ENCODE peak calls at places on chromosome 18, in six cellular contexts. One of them, this sample, is unnamed.

GRCh38 chr18:7904529-7904928 is 337.4 kb downstream of the PTPRM start:
- DNase-seq in bronchial epithelial cell: peak; percentile 64
- DNase-seq in HS-27A: peak; percentile 17
- DNase-seq in neural progenitor cell: no peak
- DNase-seq in omental fat pad: no peak
- DNase-seq in stimulated activated CD8-positive, alpha-beta memory T cell treated with anti-CD3 and anti-CD28 coated beads, Interleukin-4, amount 100 ng/mL, for 24 hours: no peak
- DNase-seq in this sample: peak; percentile 65

GRCh38 chr18:50806208-50806616 is 13.6 kb downstream of the MRO start:
- DNase-seq in stimulated activated CD8-positive, alpha-beta memory T cell treated with anti-CD3 and anti-CD28 coated beads, Interleukin-4, amount 100 ng/mL, for 24 hours: no peak
- DNase-seq in neural progenitor cell: no peak
- DNase-seq in HS-27A: no peak
- DNase-seq in omental fat pad: no peak
- DNase-seq in bronchial epithelial cell: no peak
- DNase-seq in this sample: no peak

GRCh38 chr18:37673196-37673595 is 107.6 kb upstream of the CELF4 start:
- DNase-seq in omental fat pad: no peak
- DNase-seq in HS-27A: no peak
- DNase-seq in bronchial epithelial cell: no peak
- DNase-seq in stimulated activated CD8-positive, alpha-beta memory T cell treated with anti-CD3 and anti-CD28 coated beads, Interleukin-4, amount 100 ng/mL, for 24 hours: no peak
- DNase-seq in neural progenitor cell: no peak
- DNase-seq in this sample: no peak

GRCh38 chr18:8450013-8450412 is 159.2 kb upstream of the RAB12 start:
- DNase-seq in stimulated activated CD8-positive, alpha-beta memory T cell treated with anti-CD3 and anti-CD28 coated beads, Interleukin-4, amount 100 ng/mL, for 24 hours: no peak
- DNase-seq in neural progenitor cell: peak; percentile 50
- DNase-seq in omental fat pad: no peak
- DNase-seq in bronchial epithelial cell: no peak
- DNase-seq in HS-27A: no peak
- DNase-seq in this sample: no peak

GRCh38 chr18:4236940-4237686 is 218.0 kb downstream of the DLGAP1 start:
- DNase-seq in bronchial epithelial cell: no peak
- DNase-seq in omental fat pad: no peak
- DNase-seq in neural progenitor cell: peak; percentile 41
- DNase-seq in stimulated activated CD8-positive, alpha-beta memory T cell treated with anti-CD3 and anti-CD28 coated beads, Interleukin-4, amount 100 ng/mL, for 24 hours: no peak
- DNase-seq in HS-27A: no peak
- DNase-seq in this sample: no peak

GRCh38 chr18:49486617-49486958 is 446 bp downstream of the C18orf32 start:
- DNase-seq in bronchial epithelial cell: peak; percentile 34
- DNase-seq in stimulated activated CD8-positive, alpha-beta memory T cell treated with anti-CD3 and anti-CD28 coated beads, Interleukin-4, amount 100 ng/mL, for 24 hours: no peak
- DNase-seq in omental fat pad: no peak
- DNase-seq in neural progenitor cell: peak; percentile 35
- DNase-seq in HS-27A: no peak
- DNase-seq in this sample: no peak

GRCh38 chr18:32553640-32554039 is 83.0 kb upstream of the GAREM1 start:
- DNase-seq in HS-27A: no peak
- DNase-seq in neural progenitor cell: peak; percentile 67
- DNase-seq in omental fat pad: no peak
- DNase-seq in stimulated activated CD8-positive, alpha-beta memory T cell treated with anti-CD3 and anti-CD28 coated beads, Interleukin-4, amount 100 ng/mL, for 24 hours: no peak
- DNase-seq in bronchial epithelial cell: no peak
- DNase-seq in this sample: no peak

GRCh38 chr18:31738460-31739407 is 21.9 kb downstream of the SLC25A52 start:
- DNase-seq in omental fat pad: no peak
- DNase-seq in neural progenitor cell: no peak
- DNase-seq in stimulated activated CD8-positive, alpha-beta memory T cell treated with anti-CD3 and anti-CD28 coated beads, Interleukin-4, amount 100 ng/mL, for 24 hours: no peak
- DNase-seq in HS-27A: no peak
- DNase-seq in bronchial epithelial cell: no peak
- DNase-seq in this sample: peak; percentile 9

GRCh38 chr18:49647496-49648168 is 85.8 kb downstream of the LIPG start:
- DNase-seq in omental fat pad: no peak
- DNase-seq in HS-27A: peak; percentile 22
- DNase-seq in neural progenitor cell: no peak
- DNase-seq in bronchial epithelial cell: no peak
- DNase-seq in stimulated activated CD8-positive, alpha-beta memory T cell treated with anti-CD3 and anti-CD28 coated beads, Interleukin-4, amount 100 ng/mL, for 24 hours: no peak
- DNase-seq in this sample: peak; percentile 36

GRCh38 chr18:65459741-65460140 is 291.1 kb upstream of the CDH7 start:
- DNase-seq in HS-27A: no peak
- DNase-seq in neural progenitor cell: no peak
- DNase-seq in bronchial epithelial cell: no peak
- DNase-seq in stimulated activated CD8-positive, alpha-beta memory T cell treated with anti-CD3 and anti-CD28 coated beads, Interleukin-4, amount 100 ng/mL, for 24 hours: no peak
- DNase-seq in omental fat pad: no peak
- DNase-seq in this sample: no peak

GRCh38 chr18:3452750-3453539 is 3.0 kb downstream of the TGIF1 start:
- DNase-seq in HS-27A: no peak
- DNase-seq in neural progenitor cell: peak; percentile 19
- DNase-seq in omental fat pad: no peak
- DNase-seq in stimulated activated CD8-positive, alpha-beta memory T cell treated with anti-CD3 and anti-CD28 coated beads, Interleukin-4, amount 100 ng/mL, for 24 hours: no peak
- DNase-seq in bronchial epithelial cell: peak; percentile 52
- DNase-seq in this sample: peak; percentile 57

GRCh38 chr18:31983020-31983419 is 35.6 kb upstream of the RNF125 start:
- DNase-seq in HS-27A: no peak
- DNase-seq in neural progenitor cell: no peak
- DNase-seq in stimulated activated CD8-positive, alpha-beta memory T cell treated with anti-CD3 and anti-CD28 coated beads, Interleukin-4, amount 100 ng/mL, for 24 hours: no peak
- DNase-seq in omental fat pad: no peak
- DNase-seq in bronchial epithelial cell: no peak
- DNase-seq in this sample: no peak

GRCh38 chr18:68925268-68925667 is 127.4 kb downstream of the CCDC102B start:
- DNase-seq in bronchial epithelial cell: peak; percentile 6
- DNase-seq in neural progenitor cell: peak; percentile 33
- DNase-seq in HS-27A: no peak
- DNase-seq in stimulated activated CD8-positive, alpha-beta memory T cell treated with anti-CD3 and anti-CD28 coated beads, Interleukin-4, amount 100 ng/mL, for 24 hours: no peak
- DNase-seq in omental fat pad: no peak
- DNase-seq in this sample: peak; percentile 33

GRCh38 chr18:73615506-73615905 is 532.1 kb downstream of the FBXO15 start:
- DNase-seq in omental fat pad: no peak
- DNase-seq in stimulated activated CD8-positive, alpha-beta memory T cell treated with anti-CD3 and anti-CD28 coated beads, Interleukin-4, amount 100 ng/mL, for 24 hours: no peak
- DNase-seq in HS-27A: no peak
- DNase-seq in neural progenitor cell: no peak
- DNase-seq in bronchial epithelial cell: peak; percentile 85
- DNase-seq in this sample: peak; percentile 74

GRCh38 chr18:44130365-44130942 is 550.2 kb upstream of the SETBP1 start:
- DNase-seq in HS-27A: no peak
- DNase-seq in neural progenitor cell: peak; percentile 75
- DNase-seq in omental fat pad: no peak
- DNase-seq in stimulated activated CD8-positive, alpha-beta memory T cell treated with anti-CD3 and anti-CD28 coated beads, Interleukin-4, amount 100 ng/mL, for 24 hours: no peak
- DNase-seq in bronchial epithelial cell: peak; percentile 40
- DNase-seq in this sample: peak; percentile 53

GRCh38 chr18:3690682-3691066 is 240.7 kb downstream of the TGIF1 start:
- DNase-seq in stimulated activated CD8-positive, alpha-beta memory T cell treated with anti-CD3 and anti-CD28 coated beads, Interleukin-4, amount 100 ng/mL, for 24 hours: no peak
- DNase-seq in bronchial epithelial cell: no peak
- DNase-seq in neural progenitor cell: no peak
- DNase-seq in omental fat pad: no peak
- DNase-seq in HS-27A: no peak
- DNase-seq in this sample: no peak

GRCh38 chr18:74797577-74798151 is 200.0 kb downstream of the ZNF407 start:
- DNase-seq in HS-27A: no peak
- DNase-seq in omental fat pad: no peak
- DNase-seq in neural progenitor cell: no peak
- DNase-seq in bronchial epithelial cell: peak; percentile 8
- DNase-seq in stimulated activated CD8-positive, alpha-beta memory T cell treated with anti-CD3 and anti-CD28 coated beads, Interleukin-4, amount 100 ng/mL, for 24 hours: no peak
- DNase-seq in this sample: no peak

GRCh38 chr18:22228930-22229329 is 59.5 kb downstream of the GATA6 start:
- DNase-seq in bronchial epithelial cell: peak; percentile 88
- DNase-seq in stimulated activated CD8-positive, alpha-beta memory T cell treated with anti-CD3 and anti-CD28 coated beads, Interleukin-4, amount 100 ng/mL, for 24 hours: no peak
- DNase-seq in neural progenitor cell: no peak
- DNase-seq in omental fat pad: no peak
- DNase-seq in HS-27A: no peak
- DNase-seq in this sample: peak; percentile 83

GRCh38 chr18:3130344-3130743 is 89.4 kb downstream of the MYOM1 start:
- DNase-seq in HS-27A: no peak
- DNase-seq in stimulated activated CD8-positive, alpha-beta memory T cell treated with anti-CD3 and anti-CD28 coated beads, Interleukin-4, amount 100 ng/mL, for 24 hours: no peak
- DNase-seq in neural progenitor cell: no peak
- DNase-seq in omental fat pad: no peak
- DNase-seq in bronchial epithelial cell: no peak
- DNase-seq in this sample: no peak

GRCh38 chr18:49875783-49876182 is 62.5 kb upstream of the ACAA2 start:
- DNase-seq in stimulated activated CD8-positive, alpha-beta memory T cell treated with anti-CD3 and anti-CD28 coated beads, Interleukin-4, amount 100 ng/mL, for 24 hours: no peak
- DNase-seq in bronchial epithelial cell: no peak
- DNase-seq in neural progenitor cell: no peak
- DNase-seq in omental fat pad: no peak
- DNase-seq in HS-27A: no peak
- DNase-seq in this sample: no peak

This sample was measured in epithelial cell of esophagus.